ENCODE peak calls at places on chromosome 1, in five cellular contexts. A is choroid plexus epithelial cell; R is NCI-H69; J is stimulated activated CD8-positive, alpha-beta memory T cell treated with anti-CD3 and anti-CD28 coated beads, Interleukin-4, amount 100 ng/mL, for 24 hours; Y is A549. P is an unnamed sample.

GRCh38 chr1:211420389-211420788 is 71.6 kb downstream of the RD3 start:
- DNase-seq in A (peak), R (peak), J (no peak), Y (no peak), P (peak)

GRCh38 chr1:89598450-89599331 is 34.2 kb upstream of the LRRC8C start:
- DNase-seq in A (peak), R (peak), J (no peak), Y (peak), P (no peak)

GRCh38 chr1:226310637-226311195 is 1.8 kb upstream of the LIN9 start:
- DNase-seq in A (no peak), R (peak), J (no peak), Y (peak), P (no peak)

GRCh38 chr1:161044908-161045748 is 649 bp downstream of the USF1 start:
- DNase-seq in A (peak), R (peak), J (peak), Y (peak), P (peak)

GRCh38 chr1:77888071-77888428 is 374 bp upstream of the NEXN start:
- DNase-seq in A (peak), R (no peak), J (peak), Y (peak), P (peak)

GRCh38 chr1:183543619-183544204 is 46.5 kb downstream of the NCF2 start:
- DNase-seq in A (peak), R (peak), J (no peak), Y (peak), P (peak)

GRCh38 chr1:155196103-155196892 is 11.4 kb downstream of the THBS3 start:
- DNase-seq in A (no peak), R (no peak), J (no peak), Y (no peak), P (no peak)

GRCh38 chr1:902802-903201 is 20.9 kb upstream of the SAMD11 start:
- DNase-seq in A (no peak), R (no peak), J (no peak), Y (no peak), P (peak)

GRCh38 chr1:37362569-37362968 is 111.8 kb upstream of the ZC3H12A start:
- DNase-seq in A (no peak), R (no peak), J (no peak), Y (no peak), P (no peak)

GRCh38 chr1:54167422-54168139 is 14.8 kb upstream of the CDCP2 start:
- DNase-seq in A (peak), R (no peak), J (no peak), Y (no peak), P (no peak)

GRCh38 chr1:119882172-119883029 is 13.9 kb downstream of the ADAM30 start:
- DNase-seq in A (peak), R (peak), J (no peak), Y (no peak), P (no peak)